ENCODE peak calls at places on chromosomes 16 and 17, in seven cellular contexts. One of them, this sample, is unnamed.

GRCh38 chr16:51321251-51321650 is 170.2 kb upstream of the SALL1 start:
- DNase-seq in HL-60: no peak
- DNase-seq in activated CD8-positive, alpha-beta memory T cell treated with anti-CD3 and anti-CD28 coated beads for 1 hour: no peak
- DNase-seq in mammary epithelial cell: no peak
- DNase-seq in esophagus squamous epithelium: no peak
- DNase-seq in myocyte: no peak
- DNase-seq in head of caudate nucleus: no peak
- DNase-seq in this sample: no peak

GRCh38 chr17:59627269-59627668 is 7.6 kb downstream of the CLTC start:
- DNase-seq in esophagus squamous epithelium: no peak
- DNase-seq in head of caudate nucleus: no peak
- DNase-seq in activated CD8-positive, alpha-beta memory T cell treated with anti-CD3 and anti-CD28 coated beads for 1 hour: no peak
- DNase-seq in myocyte: no peak
- DNase-seq in mammary epithelial cell: no peak
- DNase-seq in HL-60: no peak
- DNase-seq in this sample: no peak

GRCh38 chr16:1926223-1926718 is 8.1 kb upstream of the HS3ST6 start:
- DNase-seq in activated CD8-positive, alpha-beta memory T cell treated with anti-CD3 and anti-CD28 coated beads for 1 hour: no peak
- DNase-seq in myocyte: no peak
- DNase-seq in HL-60: no peak
- DNase-seq in esophagus squamous epithelium: no peak
- DNase-seq in mammary epithelial cell: no peak
- DNase-seq in head of caudate nucleus: no peak
- DNase-seq in this sample: no peak

GRCh38 chr17:76414334-76415295 is 30.2 kb downstream of the SPHK1 start:
- DNase-seq in HL-60: no peak
- DNase-seq in myocyte: peak; percentile 53
- DNase-seq in mammary epithelial cell: no peak
- DNase-seq in activated CD8-positive, alpha-beta memory T cell treated with anti-CD3 and anti-CD28 coated beads for 1 hour: no peak
- DNase-seq in esophagus squamous epithelium: no peak
- DNase-seq in head of caudate nucleus: peak; percentile 80
- DNase-seq in this sample: peak; percentile 10

GRCh38 chr16:11056090-11056988 is 112.0 kb downstream of the CLEC16A start:
- DNase-seq in esophagus squamous epithelium: no peak
- DNase-seq in HL-60: no peak
- DNase-seq in myocyte: peak; percentile 82
- DNase-seq in mammary epithelial cell: no peak
- DNase-seq in head of caudate nucleus: no peak
- DNase-seq in activated CD8-positive, alpha-beta memory T cell treated with anti-CD3 and anti-CD28 coated beads for 1 hour: no peak
- DNase-seq in this sample: no peak

GRCh38 chr16:15973460-15973859 is 24.0 kb downstream of the ABCC1 start:
- DNase-seq in activated CD8-positive, alpha-beta memory T cell treated with anti-CD3 and anti-CD28 coated beads for 1 hour: no peak
- DNase-seq in esophagus squamous epithelium: no peak
- DNase-seq in myocyte: no peak
- DNase-seq in HL-60: no peak
- DNase-seq in mammary epithelial cell: no peak
- DNase-seq in head of caudate nucleus: no peak
- DNase-seq in this sample: no peak

GRCh38 chr17:55962931-55963378 is 190.3 kb upstream of the ANKFN1 start:
- DNase-seq in esophagus squamous epithelium: no peak
- DNase-seq in activated CD8-positive, alpha-beta memory T cell treated with anti-CD3 and anti-CD28 coated beads for 1 hour: no peak
- DNase-seq in HL-60: no peak
- DNase-seq in head of caudate nucleus: no peak
- DNase-seq in mammary epithelial cell: no peak
- DNase-seq in myocyte: peak; percentile 42
- DNase-seq in this sample: no peak

GRCh38 chr17:63988741-63989621 is 9.2 kb upstream of the PRR29 start:
- DNase-seq in mammary epithelial cell: no peak
- DNase-seq in esophagus squamous epithelium: no peak
- DNase-seq in activated CD8-positive, alpha-beta memory T cell treated with anti-CD3 and anti-CD28 coated beads for 1 hour: no peak
- DNase-seq in head of caudate nucleus: no peak
- DNase-seq in myocyte: peak; percentile 71
- DNase-seq in HL-60: no peak
- DNase-seq in this sample: no peak

GRCh38 chr17:2436516-2436915 is 35.7 kb upstream of the MNT start:
- DNase-seq in head of caudate nucleus: peak; percentile 29
- DNase-seq in activated CD8-positive, alpha-beta memory T cell treated with anti-CD3 and anti-CD28 coated beads for 1 hour: no peak
- DNase-seq in esophagus squamous epithelium: no peak
- DNase-seq in mammary epithelial cell: peak; percentile 10
- DNase-seq in myocyte: peak; percentile 36
- DNase-seq in HL-60: no peak
- DNase-seq in this sample: no peak

GRCh38 chr17:64974750-64975317 is 55.6 kb upstream of the LRRC37A3 start:
- DNase-seq in mammary epithelial cell: peak; percentile 44
- DNase-seq in head of caudate nucleus: no peak
- DNase-seq in esophagus squamous epithelium: no peak
- DNase-seq in activated CD8-positive, alpha-beta memory T cell treated with anti-CD3 and anti-CD28 coated beads for 1 hour: no peak
- DNase-seq in myocyte: no peak
- DNase-seq in HL-60: no peak
- DNase-seq in this sample: no peak

GRCh38 chr17:66900126-66901010 is 64.1 kb upstream of the CACNG4 start:
- DNase-seq in activated CD8-positive, alpha-beta memory T cell treated with anti-CD3 and anti-CD28 coated beads for 1 hour: no peak
- DNase-seq in myocyte: no peak
- DNase-seq in head of caudate nucleus: no peak
- DNase-seq in mammary epithelial cell: no peak
- DNase-seq in esophagus squamous epithelium: no peak
- DNase-seq in HL-60: no peak
- DNase-seq in this sample: no peak

GRCh38 chr16:56300901-56301351 is 109.6 kb downstream of the GNAO1 start:
- DNase-seq in activated CD8-positive, alpha-beta memory T cell treated with anti-CD3 and anti-CD28 coated beads for 1 hour: no peak
- DNase-seq in esophagus squamous epithelium: no peak
- DNase-seq in HL-60: no peak
- DNase-seq in head of caudate nucleus: no peak
- DNase-seq in myocyte: no peak
- DNase-seq in mammary epithelial cell: no peak
- DNase-seq in this sample: no peak

GRCh38 chr17:78268960-78269892 is 37.8 kb downstream of the TMEM235 start:
- DNase-seq in head of caudate nucleus: no peak
- DNase-seq in esophagus squamous epithelium: no peak
- DNase-seq in mammary epithelial cell: no peak
- DNase-seq in HL-60: no peak
- DNase-seq in activated CD8-positive, alpha-beta memory T cell treated with anti-CD3 and anti-CD28 coated beads for 1 hour: no peak
- DNase-seq in myocyte: no peak
- DNase-seq in this sample: no peak

GRCh38 chr16:66616592-66616991 is 12.1 kb downstream of the CMTM3 start:
- DNase-seq in HL-60: no peak
- DNase-seq in esophagus squamous epithelium: no peak
- DNase-seq in mammary epithelial cell: no peak
- DNase-seq in activated CD8-positive, alpha-beta memory T cell treated with anti-CD3 and anti-CD28 coated beads for 1 hour: no peak
- DNase-seq in head of caudate nucleus: no peak
- DNase-seq in myocyte: no peak
- DNase-seq in this sample: no peak

GRCh38 chr17:78883533-78884131 is 19.4 kb downstream of the CEP295NL start:
- DNase-seq in HL-60: peak; percentile 60
- DNase-seq in mammary epithelial cell: peak; percentile 80
- DNase-seq in activated CD8-positive, alpha-beta memory T cell treated with anti-CD3 and anti-CD28 coated beads for 1 hour: no peak
- DNase-seq in myocyte: peak; percentile 96
- DNase-seq in esophagus squamous epithelium: no peak
- DNase-seq in head of caudate nucleus: peak; percentile 96
- DNase-seq in this sample: no peak

GRCh38 chr16:30088832-30089624 is 2.7 kb downstream of the TBX6 start:
- DNase-seq in activated CD8-positive, alpha-beta memory T cell treated with anti-CD3 and anti-CD28 coated beads for 1 hour: no peak
- DNase-seq in esophagus squamous epithelium: no peak
- DNase-seq in HL-60: no peak
- DNase-seq in mammary epithelial cell: no peak
- DNase-seq in head of caudate nucleus: no peak
- DNase-seq in myocyte: no peak
- DNase-seq in this sample: no peak

GRCh38 chr16:88380099-88380498 is 2.7 kb upstream of the ZNF469 start:
- DNase-seq in esophagus squamous epithelium: no peak
- DNase-seq in myocyte: no peak
- DNase-seq in head of caudate nucleus: no peak
- DNase-seq in mammary epithelial cell: no peak
- DNase-seq in activated CD8-positive, alpha-beta memory T cell treated with anti-CD3 and anti-CD28 coated beads for 1 hour: no peak
- DNase-seq in HL-60: no peak
- DNase-seq in this sample: no peak

GRCh38 chr17:47649972-47650524 is 329 bp downstream of the KPNB1 start:
- DNase-seq in activated CD8-positive, alpha-beta memory T cell treated with anti-CD3 and anti-CD28 coated beads for 1 hour: no peak
- DNase-seq in mammary epithelial cell: no peak
- DNase-seq in myocyte: no peak
- DNase-seq in esophagus squamous epithelium: no peak
- DNase-seq in HL-60: peak; percentile 79
- DNase-seq in head of caudate nucleus: no peak
- DNase-seq in this sample: peak; percentile 60

GRCh38 chr17:8872036-8872704 is 4.7 kb upstream of the PIK3R6 start:
- DNase-seq in HL-60: no peak
- DNase-seq in activated CD8-positive, alpha-beta memory T cell treated with anti-CD3 and anti-CD28 coated beads for 1 hour: no peak
- DNase-seq in myocyte: no peak
- DNase-seq in esophagus squamous epithelium: no peak
- DNase-seq in head of caudate nucleus: no peak
- DNase-seq in mammary epithelial cell: no peak
- DNase-seq in this sample: no peak

GRCh38 chr16:11494029-11494428 is 92.7 kb downstream of the LITAF start:
- DNase-seq in activated CD8-positive, alpha-beta memory T cell treated with anti-CD3 and anti-CD28 coated beads for 1 hour: no peak
- DNase-seq in mammary epithelial cell: no peak
- DNase-seq in myocyte: no peak
- DNase-seq in esophagus squamous epithelium: no peak
- DNase-seq in head of caudate nucleus: no peak
- DNase-seq in HL-60: no peak
- DNase-seq in this sample: no peak

GRCh38 chr16:30541502-30542329 is 7.1 kb upstream of the ZNF747 start:
- DNase-seq in head of caudate nucleus: no peak
- DNase-seq in activated CD8-positive, alpha-beta memory T cell treated with anti-CD3 and anti-CD28 coated beads for 1 hour: no peak
- DNase-seq in HL-60: no peak
- DNase-seq in esophagus squamous epithelium: no peak
- DNase-seq in mammary epithelial cell: no peak
- DNase-seq in myocyte: peak; percentile 51
- DNase-seq in this sample: no peak

GRCh38 chr16:81384006-81384405 is 60.6 kb upstream of the CMIP start:
- DNase-seq in HL-60: no peak
- DNase-seq in myocyte: no peak
- DNase-seq in esophagus squamous epithelium: no peak
- DNase-seq in mammary epithelial cell: no peak
- DNase-seq in head of caudate nucleus: peak; percentile 32
- DNase-seq in activated CD8-positive, alpha-beta memory T cell treated with anti-CD3 and anti-CD28 coated beads for 1 hour: no peak
- DNase-seq in this sample: no peak

GRCh38 chr16:83348991-83349390 is 458.8 kb upstream of the HSBP1 start:
- DNase-seq in myocyte: no peak
- DNase-seq in HL-60: no peak
- DNase-seq in head of caudate nucleus: no peak
- DNase-seq in activated CD8-positive, alpha-beta memory T cell treated with anti-CD3 and anti-CD28 coated beads for 1 hour: no peak
- DNase-seq in mammary epithelial cell: no peak
- DNase-seq in esophagus squamous epithelium: no peak
- DNase-seq in this sample: no peak

This sample was measured in GM13977.